ENCODE peak calls at places on chromosome 5, in nine cellular contexts. E is activated naive CD4-positive, alpha-beta T cell treated with Interleukin-2 at 50 U/mL for 16 hours; U is H7; P is Right ventricle myocardium superior; W is upper lobe of right lung; C is CD8-positive, alpha-beta T cell; O is stomach; M is bronchial epithelial cell; V is stimulated activated naive CD8-positive, alpha-beta T cell treated with anti-CD3 and anti-CD28 coated beads, Interleukin-15, amount 100 ng/mL, for 72 hours. T is an unnamed sample.

GRCh38 chr5:68555891-68556689 is 340.5 kb downstream of the PIK3R1 start:
- DNase-seq in E (no peak), U (no peak), P (no peak), W (no peak), C (no peak), O (no peak), M (no peak), V (no peak), T (no peak)

GRCh38 chr5:65926893-65927292 is 518 bp downstream of the ERBIN start:
- DNase-seq in E (no peak), U (peak), P (no peak), W (no peak), C (no peak), O (no peak), M (peak), V (peak), T (no peak)

GRCh38 chr5:96924016-96924443 is 11.8 kb upstream of the LNPEP start:
- DNase-seq in E (no peak), U (peak), P (no peak), W (no peak), C (peak), O (no peak), M (peak), V (peak), T (no peak)

GRCh38 chr5:170917113-170917512 is 55.3 kb downstream of the RANBP17 start:
- DNase-seq in E (no peak), U (no peak), P (no peak), W (no peak), C (no peak), O (no peak), M (no peak), V (no peak), T (no peak)

GRCh38 chr5:31911291-31912265 is 262.5 kb downstream of the GOLPH3 start:
- DNase-seq in E (no peak), U (no peak), P (no peak), W (peak), C (no peak), O (no peak), M (no peak), V (no peak), T (no peak)

GRCh38 chr5:9473624-9474023 is 72.3 kb downstream of the SEMA5A start:
- DNase-seq in E (no peak), U (no peak), P (no peak), W (no peak), C (no peak), O (no peak), M (no peak), V (no peak), T (no peak)

GRCh38 chr5:142756576-142756975 is 13.6 kb upstream of the ARHGAP26 start:
- DNase-seq in E (no peak), U (no peak), P (no peak), W (no peak), C (no peak), O (no peak), M (no peak), V (no peak), T (no peak)

GRCh38 chr5:152487130-152487529 is 82.1 kb upstream of the NMUR2 start:
- DNase-seq in E (no peak), U (no peak), P (no peak), W (no peak), C (no peak), O (no peak), M (no peak), V (no peak), T (no peak)

GRCh38 chr5:123936548-123936947 is 424.6 kb downstream of the CSNK1G3 start:
- DNase-seq in E (no peak), U (no peak), P (no peak), W (no peak), C (no peak), O (no peak), M (no peak), V (no peak), T (no peak)

GRCh38 chr5:33975846-33976245 is 8.6 kb downstream of the SLC45A2 start:
- DNase-seq in E (no peak), U (no peak), P (no peak), W (no peak), C (no peak), O (no peak), M (no peak), V (no peak), T (no peak)

GRCh38 chr5:405421-405820 is 37.6 kb upstream of the EXOC3 start:
- DNase-seq in E (no peak), U (peak), P (no peak), W (peak), C (no peak), O (no peak), M (no peak), V (no peak), T (no peak)

GRCh38 chr5:94830520-94830919 is 212.1 kb downstream of the SLF1 start:
- DNase-seq in E (no peak), U (peak), P (no peak), W (no peak), C (no peak), O (no peak), M (peak), V (no peak), T (peak)

GRCh38 chr5:125198270-125198974 is 452.0 kb upstream of the ZNF608 start:
- DNase-seq in E (no peak), U (no peak), P (peak), W (no peak), C (no peak), O (peak), M (peak), V (no peak), T (no peak)

GRCh38 chr5:82183828-82184227 is 94.3 kb downstream of the RPS23 start:
- DNase-seq in E (no peak), U (no peak), P (no peak), W (no peak), C (no peak), O (no peak), M (peak), V (peak), T (no peak)

GRCh38 chr5:36875789-36876388 is 680 bp upstream of the NIPBL start:
- DNase-seq in E (peak), U (peak), P (peak), W (peak), C (peak), O (peak), M (peak), V (peak), T (peak)

T was measured in T-helper 2 cell.